ENCODE peak calls at places on chromosomes 1 and 21, in seven cellular contexts. One of them, this sample, is unnamed.

GRCh38 chr1:98323396-98323795 is 338.1 kb upstream of the SNX7 start:
- DNase-seq in transverse colon: no peak
- DNase-seq in left lung: no peak
- DNase-seq in sigmoid colon: no peak
- DNase-seq in kidney: no peak
- DNase-seq in heart right ventricle: no peak
- DNase-seq in aorta: peak; percentile 52
- DNase-seq in this sample: no peak

GRCh38 chr1:12275370-12275769 is 45.5 kb downstream of the VPS13D start:
- DNase-seq in transverse colon: peak; percentile 17
- DNase-seq in sigmoid colon: no peak
- DNase-seq in left lung: no peak
- DNase-seq in kidney: no peak
- DNase-seq in aorta: peak; percentile 63
- DNase-seq in heart right ventricle: peak; percentile 11
- DNase-seq in this sample: no peak

GRCh38 chr21:45994086-45994661 is 12.6 kb downstream of the COL6A1 start:
- DNase-seq in sigmoid colon: peak; percentile 64
- DNase-seq in kidney: peak; percentile 52
- DNase-seq in left lung: peak; percentile 69
- DNase-seq in transverse colon: no peak
- DNase-seq in heart right ventricle: peak; percentile 12
- DNase-seq in aorta: peak; percentile 30
- DNase-seq in this sample: peak; percentile 6

GRCh38 chr1:203424861-203425667 is 50.5 kb upstream of the PRELP start:
- DNase-seq in kidney: no peak
- DNase-seq in transverse colon: no peak
- DNase-seq in sigmoid colon: no peak
- DNase-seq in aorta: no peak
- DNase-seq in left lung: no peak
- DNase-seq in heart right ventricle: no peak
- DNase-seq in this sample: no peak

GRCh38 chr1:42128499-42128898 is 24.7 kb upstream of the GUCA2B start:
- DNase-seq in sigmoid colon: no peak
- DNase-seq in kidney: no peak
- DNase-seq in transverse colon: no peak
- DNase-seq in heart right ventricle: no peak
- DNase-seq in left lung: no peak
- DNase-seq in aorta: no peak
- DNase-seq in this sample: no peak

GRCh38 chr1:17485280-17485679 is 45.8 kb upstream of the RCC2 start:
- DNase-seq in heart right ventricle: no peak
- DNase-seq in aorta: no peak
- DNase-seq in sigmoid colon: no peak
- DNase-seq in left lung: no peak
- DNase-seq in kidney: no peak
- DNase-seq in transverse colon: no peak
- DNase-seq in this sample: no peak

GRCh38 chr1:159991513-159991912 is 37.5 kb upstream of the SLAMF9 start:
- DNase-seq in transverse colon: no peak
- DNase-seq in kidney: no peak
- DNase-seq in sigmoid colon: no peak
- DNase-seq in heart right ventricle: no peak
- DNase-seq in left lung: no peak
- DNase-seq in aorta: no peak
- DNase-seq in this sample: no peak

GRCh38 chr1:204267191-204267601 is 53.4 kb upstream of the GOLT1A start:
- DNase-seq in transverse colon: no peak
- DNase-seq in kidney: peak; percentile 57
- DNase-seq in left lung: no peak
- DNase-seq in aorta: no peak
- DNase-seq in heart right ventricle: no peak
- DNase-seq in sigmoid colon: no peak
- DNase-seq in this sample: no peak

GRCh38 chr1:52695627-52696026 is 2.5 kb downstream of the COA7 start:
- DNase-seq in kidney: no peak
- DNase-seq in left lung: no peak
- DNase-seq in transverse colon: no peak
- DNase-seq in aorta: no peak
- DNase-seq in sigmoid colon: no peak
- DNase-seq in heart right ventricle: no peak
- DNase-seq in this sample: no peak

GRCh38 chr1:71118086-71118485 is 37.3 kb upstream of the ZRANB2 start:
- DNase-seq in kidney: no peak
- DNase-seq in sigmoid colon: no peak
- DNase-seq in left lung: no peak
- DNase-seq in heart right ventricle: no peak
- DNase-seq in transverse colon: no peak
- DNase-seq in aorta: no peak
- DNase-seq in this sample: no peak

GRCh38 chr1:238568707-238569106 is 678.0 kb upstream of the ZP4 start:
- DNase-seq in heart right ventricle: no peak
- DNase-seq in kidney: no peak
- DNase-seq in aorta: no peak
- DNase-seq in sigmoid colon: no peak
- DNase-seq in transverse colon: no peak
- DNase-seq in left lung: no peak
- DNase-seq in this sample: no peak
- H3K9me3 ChIP-seq in heart right ventricle: peaks cover 6% of the 10 kb centered on the region
- H3K9me3 ChIP-seq in kidney: no peaks in the 10 kb centered on the region
- H3K9me3 ChIP-seq in aorta: no peaks in the 10 kb centered on the region
- H3K9me3 ChIP-seq in sigmoid colon: no peaks in the 10 kb centered on the region
- H3K9me3 ChIP-seq in transverse colon: no peaks in the 10 kb centered on the region
- H3K9me3 ChIP-seq in left lung: no peaks in the 10 kb centered on the region
- H3K9me3 ChIP-seq in this sample: no peaks in the 10 kb centered on the region

DNA sequence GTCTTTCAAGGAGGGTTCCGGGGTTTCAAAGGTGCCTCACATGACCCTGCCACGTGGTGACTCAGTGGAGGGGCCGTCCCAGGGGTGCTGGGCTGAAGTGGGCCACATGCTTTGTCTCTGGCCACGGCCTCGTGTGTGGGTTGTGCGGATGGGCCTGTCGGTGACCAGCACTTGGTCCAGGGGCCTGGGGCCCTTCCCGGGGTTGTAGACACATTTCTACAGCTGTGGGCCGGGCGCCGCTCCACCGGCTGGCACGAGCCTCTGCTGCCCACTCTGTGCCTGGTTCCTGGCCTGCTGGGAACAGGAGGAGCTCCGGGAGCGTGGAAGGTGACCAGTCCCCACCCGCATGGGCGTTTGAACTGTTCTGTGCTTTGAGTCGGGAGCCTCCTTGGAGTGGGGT is 75.4 kb upstream of the TTC34 start:
- DNase-seq in left lung: no peak
- DNase-seq in transverse colon: no peak
- DNase-seq in aorta: no peak
- DNase-seq in heart right ventricle: no peak
- DNase-seq in kidney: no peak
- DNase-seq in sigmoid colon: no peak
- DNase-seq in this sample: no peak
- H3K9me3 ChIP-seq in left lung: peaks cover 5% of the 10 kb centered on the region
- H3K9me3 ChIP-seq in transverse colon: no peaks in the 10 kb centered on the region
- H3K9me3 ChIP-seq in aorta: no peaks in the 10 kb centered on the region
- H3K9me3 ChIP-seq in heart right ventricle: peaks cover 8% of the 10 kb centered on the region
- H3K9me3 ChIP-seq in kidney: peaks cover 1% of the 10 kb centered on the region
- H3K9me3 ChIP-seq in sigmoid colon: peaks cover under 1% of the 10 kb centered on the region
- H3K9me3 ChIP-seq in this sample: no peaks in the 10 kb centered on the region

DNA sequence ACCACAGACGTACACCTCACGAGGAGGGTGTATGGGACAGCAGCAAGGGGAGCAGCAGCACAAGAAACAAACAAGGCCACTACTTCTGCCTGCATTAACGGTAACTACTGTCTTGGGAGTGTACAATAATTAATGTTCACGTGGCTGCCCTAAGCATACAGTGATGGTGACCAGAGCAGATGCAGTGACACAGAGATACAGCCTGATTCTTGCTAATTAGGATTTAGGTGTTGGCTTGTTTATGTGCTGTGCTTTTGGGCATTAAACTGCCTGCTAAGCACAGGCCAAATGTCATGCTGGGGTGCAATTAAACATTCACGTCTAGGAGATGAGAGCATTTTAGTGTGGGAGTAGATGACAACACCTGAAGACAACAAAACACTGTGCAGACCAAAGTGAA is 7.2 kb downstream of the ZNF669 start:
- DNase-seq in transverse colon: no peak
- DNase-seq in aorta: no peak
- DNase-seq in sigmoid colon: no peak
- DNase-seq in left lung: no peak
- DNase-seq in heart right ventricle: no peak
- DNase-seq in kidney: no peak
- DNase-seq in this sample: no peak
- H3K9me3 ChIP-seq in transverse colon: peaks cover 14% of the 10 kb centered on the region
- H3K9me3 ChIP-seq in aorta: peaks cover 12% of the 10 kb centered on the region
- H3K9me3 ChIP-seq in sigmoid colon: no peaks in the 10 kb centered on the region
- H3K9me3 ChIP-seq in left lung: peaks cover 81% of the 10 kb centered on the region
- H3K9me3 ChIP-seq in heart right ventricle: peaks cover 77% of the 10 kb centered on the region
- H3K9me3 ChIP-seq in kidney: peaks cover 35% of the 10 kb centered on the region
- H3K9me3 ChIP-seq in this sample: peaks cover 20% of the 10 kb centered on the region

GRCh38 chr1:106749491-106749890 is 307.0 kb upstream of the PRMT6 start:
- DNase-seq in kidney: no peak
- DNase-seq in aorta: no peak
- DNase-seq in left lung: no peak
- DNase-seq in transverse colon: no peak
- DNase-seq in sigmoid colon: no peak
- DNase-seq in heart right ventricle: no peak
- DNase-seq in this sample: no peak
- H3K9me3 ChIP-seq in kidney: no peaks in the 10 kb centered on the region
- H3K9me3 ChIP-seq in aorta: no peaks in the 10 kb centered on the region
- H3K9me3 ChIP-seq in left lung: no peaks in the 10 kb centered on the region
- H3K9me3 ChIP-seq in transverse colon: no peaks in the 10 kb centered on the region
- H3K9me3 ChIP-seq in sigmoid colon: no peaks in the 10 kb centered on the region
- H3K9me3 ChIP-seq in heart right ventricle: no peaks in the 10 kb centered on the region
- H3K9me3 ChIP-seq in this sample: no peaks in the 10 kb centered on the region

DNA sequence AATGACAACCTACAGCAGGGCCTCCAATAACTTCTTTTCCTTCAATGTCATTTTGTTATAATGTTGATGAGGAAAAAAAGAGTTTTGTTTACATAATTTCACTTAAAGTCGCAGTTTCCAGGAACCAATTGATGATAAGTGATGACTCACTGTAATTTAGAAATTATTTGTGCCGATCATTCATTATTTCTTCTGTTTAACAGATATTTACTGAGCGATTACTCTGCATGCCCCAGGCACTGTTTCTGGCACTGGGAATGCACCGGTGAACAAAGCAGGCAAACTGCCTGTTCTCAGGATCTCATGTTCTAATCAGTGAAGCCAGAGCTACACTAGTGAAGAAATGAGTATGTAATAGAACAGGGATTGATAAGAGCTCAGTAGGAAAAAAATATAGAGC is 403.4 kb downstream of the NTNG1 start:
- DNase-seq in kidney: no peak
- DNase-seq in heart right ventricle: no peak
- DNase-seq in aorta: no peak
- DNase-seq in left lung: no peak
- DNase-seq in sigmoid colon: no peak
- DNase-seq in transverse colon: no peak
- DNase-seq in this sample: no peak
- H3K9me3 ChIP-seq in kidney: no peaks in the 10 kb centered on the region
- H3K9me3 ChIP-seq in heart right ventricle: no peaks in the 10 kb centered on the region
- H3K9me3 ChIP-seq in aorta: peaks cover 2% of the 10 kb centered on the region
- H3K9me3 ChIP-seq in left lung: no peaks in the 10 kb centered on the region
- H3K9me3 ChIP-seq in sigmoid colon: no peaks in the 10 kb centered on the region
- H3K9me3 ChIP-seq in transverse colon: no peaks in the 10 kb centered on the region
- H3K9me3 ChIP-seq in this sample: no peaks in the 10 kb centered on the region

GRCh38 chr1:84166797-84167196 is 22.7 kb downstream of the PRKACB start:
- DNase-seq in transverse colon: no peak
- DNase-seq in heart right ventricle: no peak
- DNase-seq in sigmoid colon: no peak
- DNase-seq in kidney: no peak
- DNase-seq in left lung: no peak
- DNase-seq in aorta: no peak
- DNase-seq in this sample: no peak

GRCh38 chr1:84171471-84171870 is 27.4 kb downstream of the PRKACB start:
- DNase-seq in transverse colon: no peak
- DNase-seq in kidney: no peak
- DNase-seq in heart right ventricle: no peak
- DNase-seq in aorta: no peak
- DNase-seq in sigmoid colon: no peak
- DNase-seq in left lung: no peak
- DNase-seq in this sample: no peak

GRCh38 chr1:84165566-84165965 is 21.5 kb downstream of the PRKACB start:
- DNase-seq in transverse colon: no peak
- DNase-seq in kidney: no peak
- DNase-seq in sigmoid colon: no peak
- DNase-seq in aorta: no peak
- DNase-seq in heart right ventricle: no peak
- DNase-seq in left lung: no peak
- DNase-seq in this sample: no peak

GRCh38 chr1:84170171-84170570 is 26.1 kb downstream of the PRKACB start:
- DNase-seq in aorta: no peak
- DNase-seq in heart right ventricle: no peak
- DNase-seq in transverse colon: no peak
- DNase-seq in left lung: no peak
- DNase-seq in kidney: no peak
- DNase-seq in sigmoid colon: no peak
- DNase-seq in this sample: no peak

DNA sequence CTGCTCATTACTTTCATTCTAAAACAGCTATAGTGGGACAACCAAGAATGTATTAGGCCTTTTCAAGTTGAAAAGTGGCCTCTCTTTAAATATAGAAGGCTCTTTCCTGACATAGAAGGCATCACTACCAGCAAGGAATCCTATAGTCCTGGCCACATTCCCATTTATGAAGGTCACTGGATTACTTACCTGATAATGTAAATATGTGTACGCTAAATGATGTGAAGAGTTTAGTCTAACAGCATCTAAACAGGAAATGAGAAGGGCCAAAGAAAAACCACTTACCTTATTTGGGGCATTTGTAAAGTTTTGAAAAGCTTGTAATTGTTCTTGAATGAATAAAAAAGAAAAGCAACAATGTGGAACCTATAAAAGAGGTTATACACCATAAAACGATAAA is 24.7 kb downstream of the PRKACB start:
- DNase-seq in sigmoid colon: no peak
- DNase-seq in kidney: no peak
- DNase-seq in aorta: no peak
- DNase-seq in transverse colon: no peak
- DNase-seq in left lung: no peak
- DNase-seq in heart right ventricle: no peak
- DNase-seq in this sample: no peak
- H3K9me3 ChIP-seq in sigmoid colon: no peaks in the 10 kb centered on the region
- H3K9me3 ChIP-seq in kidney: no peaks in the 10 kb centered on the region
- H3K9me3 ChIP-seq in aorta: no peaks in the 10 kb centered on the region
- H3K9me3 ChIP-seq in transverse colon: no peaks in the 10 kb centered on the region
- H3K9me3 ChIP-seq in left lung: no peaks in the 10 kb centered on the region
- H3K9me3 ChIP-seq in heart right ventricle: no peaks in the 10 kb centered on the region
- H3K9me3 ChIP-seq in this sample: no peaks in the 10 kb centered on the region

GRCh38 chr1:2976180-2976562 is 45.1 kb upstream of the ACTRT2 start:
- DNase-seq in sigmoid colon: peak; percentile 53
- DNase-seq in aorta: no peak
- DNase-seq in heart right ventricle: no peak
- DNase-seq in kidney: no peak
- DNase-seq in left lung: peak; percentile 67
- DNase-seq in transverse colon: no peak
- DNase-seq in this sample: no peak
- H3K9me3 ChIP-seq in sigmoid colon: no peaks in the 10 kb centered on the region
- H3K9me3 ChIP-seq in aorta: no peaks in the 10 kb centered on the region
- H3K9me3 ChIP-seq in heart right ventricle: no peaks in the 10 kb centered on the region
- H3K9me3 ChIP-seq in kidney: no peaks in the 10 kb centered on the region
- H3K9me3 ChIP-seq in left lung: no peaks in the 10 kb centered on the region
- H3K9me3 ChIP-seq in transverse colon: no peaks in the 10 kb centered on the region
- H3K9me3 ChIP-seq in this sample: no peaks in the 10 kb centered on the region

GRCh38 chr1:248793592-248793991 is 32.1 kb downstream of the SH3BP5L start:
- DNase-seq in kidney: no peak
- DNase-seq in heart right ventricle: no peak
- DNase-seq in transverse colon: no peak
- DNase-seq in left lung: no peak
- DNase-seq in sigmoid colon: no peak
- DNase-seq in aorta: no peak
- DNase-seq in this sample: no peak
- H3K9me3 ChIP-seq in kidney: no peaks in the 10 kb centered on the region
- H3K9me3 ChIP-seq in heart right ventricle: peaks cover 19% of the 10 kb centered on the region
- H3K9me3 ChIP-seq in transverse colon: no peaks in the 10 kb centered on the region
- H3K9me3 ChIP-seq in left lung: peaks cover 5% of the 10 kb centered on the region
- H3K9me3 ChIP-seq in sigmoid colon: no peaks in the 10 kb centered on the region
- H3K9me3 ChIP-seq in aorta: peaks cover 5% of the 10 kb centered on the region
- H3K9me3 ChIP-seq in this sample: no peaks in the 10 kb centered on the region

This sample was measured in T-helper 17 cell.